ENCODE peak calls at places on chromosomes 7 and 10, in nine cellular contexts. One of them, this sample, is unnamed.

GRCh38 chr7:94375167-94375566 is 19.5 kb upstream of the COL1A2 start:
- DNase-seq in ACHN: no peak
- DNase-seq in choroid plexus epithelial cell: peak
- DNase-seq in colonic mucosa: no peak
- DNase-seq in HTR-8/SVneo: peak
- DNase-seq in hepatic stellate cell: peak
- DNase-seq in upper lobe of left lung: no peak
- DNase-seq in NCI-H2107: no peak
- DNase-seq in GM10248: no peak
- DNase-seq in this sample: peak

GRCh38 chr7:90216080-90216674 is 4.6 kb downstream of the STEAP2 start:
- DNase-seq in hepatic stellate cell: no peak
- DNase-seq in NCI-H2107: no peak
- DNase-seq in choroid plexus epithelial cell: no peak
- DNase-seq in HTR-8/SVneo: no peak
- DNase-seq in upper lobe of left lung: no peak
- DNase-seq in colonic mucosa: no peak
- DNase-seq in GM10248: no peak
- DNase-seq in ACHN: no peak
- DNase-seq in this sample: no peak

GRCh38 chr7:141145630-141145982 is 71.7 kb downstream of the TMEM178B start:
- DNase-seq in colonic mucosa: no peak
- DNase-seq in HTR-8/SVneo: no peak
- DNase-seq in ACHN: no peak
- DNase-seq in hepatic stellate cell: no peak
- DNase-seq in GM10248: no peak
- DNase-seq in NCI-H2107: no peak
- DNase-seq in upper lobe of left lung: no peak
- DNase-seq in choroid plexus epithelial cell: no peak
- DNase-seq in this sample: no peak

GRCh38 chr10:34200355-34200901 is 614.7 kb downstream of the PARD3 start:
- DNase-seq in colonic mucosa: no peak
- DNase-seq in upper lobe of left lung: no peak
- DNase-seq in ACHN: no peak
- DNase-seq in NCI-H2107: no peak
- DNase-seq in GM10248: no peak
- DNase-seq in HTR-8/SVneo: no peak
- DNase-seq in hepatic stellate cell: no peak
- DNase-seq in choroid plexus epithelial cell: no peak
- DNase-seq in this sample: no peak

GRCh38 chr10:126062132-126063032 is 166.0 kb downstream of the FANK1 start:
- DNase-seq in hepatic stellate cell: peak
- DNase-seq in choroid plexus epithelial cell: peak
- DNase-seq in ACHN: peak
- DNase-seq in HTR-8/SVneo: peak
- DNase-seq in NCI-H2107: no peak
- DNase-seq in upper lobe of left lung: peak
- DNase-seq in GM10248: no peak
- DNase-seq in colonic mucosa: peak
- DNase-seq in this sample: peak

GRCh38 chr10:807163-807957 is 117.9 kb upstream of the DIP2C start:
- DNase-seq in hepatic stellate cell: no peak
- DNase-seq in upper lobe of left lung: no peak
- DNase-seq in HTR-8/SVneo: no peak
- DNase-seq in colonic mucosa: no peak
- DNase-seq in choroid plexus epithelial cell: no peak
- DNase-seq in NCI-H2107: no peak
- DNase-seq in GM10248: no peak
- DNase-seq in ACHN: no peak
- DNase-seq in this sample: no peak

GRCh38 chr10:50993817-50994251 is 80.5 kb upstream of the PRKG1 start:
- DNase-seq in hepatic stellate cell: peak
- DNase-seq in upper lobe of left lung: peak
- DNase-seq in ACHN: no peak
- DNase-seq in NCI-H2107: no peak
- DNase-seq in choroid plexus epithelial cell: peak
- DNase-seq in colonic mucosa: peak
- DNase-seq in HTR-8/SVneo: no peak
- DNase-seq in GM10248: no peak
- DNase-seq in this sample: peak

GRCh38 chr7:29109815-29110385 is 36.4 kb downstream of the CPVL start:
- DNase-seq in NCI-H2107: no peak
- DNase-seq in hepatic stellate cell: no peak
- DNase-seq in colonic mucosa: no peak
- DNase-seq in GM10248: no peak
- DNase-seq in choroid plexus epithelial cell: no peak
- DNase-seq in HTR-8/SVneo: no peak
- DNase-seq in ACHN: no peak
- DNase-seq in upper lobe of left lung: no peak
- DNase-seq in this sample: no peak

GRCh38 chr7:1811850-1812692 is 142.0 kb downstream of the ELFN1 start:
- DNase-seq in NCI-H2107: peak
- DNase-seq in GM10248: peak
- DNase-seq in ACHN: peak
- DNase-seq in HTR-8/SVneo: peak
- DNase-seq in hepatic stellate cell: no peak
- DNase-seq in colonic mucosa: no peak
- DNase-seq in upper lobe of left lung: no peak
- DNase-seq in choroid plexus epithelial cell: no peak
- DNase-seq in this sample: peak

GRCh38 chr7:15248514-15248913 is 313.3 kb downstream of the AGMO start:
- DNase-seq in colonic mucosa: no peak
- DNase-seq in choroid plexus epithelial cell: no peak
- DNase-seq in ACHN: no peak
- DNase-seq in HTR-8/SVneo: no peak
- DNase-seq in hepatic stellate cell: no peak
- DNase-seq in upper lobe of left lung: no peak
- DNase-seq in NCI-H2107: no peak
- DNase-seq in GM10248: no peak
- DNase-seq in this sample: no peak

GRCh38 chr7:156680281-156680680 is 39.7 kb downstream of the RNF32 start:
- DNase-seq in hepatic stellate cell: no peak
- DNase-seq in HTR-8/SVneo: no peak
- DNase-seq in colonic mucosa: no peak
- DNase-seq in GM10248: no peak
- DNase-seq in choroid plexus epithelial cell: peak
- DNase-seq in upper lobe of left lung: no peak
- DNase-seq in ACHN: no peak
- DNase-seq in NCI-H2107: no peak
- DNase-seq in this sample: no peak

GRCh38 chr7:153188630-153189029 is 429.1 kb downstream of the ACTR3B start:
- DNase-seq in choroid plexus epithelial cell: no peak
- DNase-seq in NCI-H2107: no peak
- DNase-seq in ACHN: no peak
- DNase-seq in colonic mucosa: no peak
- DNase-seq in HTR-8/SVneo: no peak
- DNase-seq in upper lobe of left lung: no peak
- DNase-seq in hepatic stellate cell: no peak
- DNase-seq in GM10248: no peak
- DNase-seq in this sample: no peak

GRCh38 chr7:157058026-157058425 is 47.6 kb upstream of the MNX1 start:
- DNase-seq in hepatic stellate cell: no peak
- DNase-seq in HTR-8/SVneo: no peak
- DNase-seq in NCI-H2107: no peak
- DNase-seq in choroid plexus epithelial cell: no peak
- DNase-seq in upper lobe of left lung: no peak
- DNase-seq in ACHN: no peak
- DNase-seq in colonic mucosa: no peak
- DNase-seq in GM10248: no peak
- DNase-seq in this sample: no peak

GRCh38 chr10:14306201-14306600 is 24.5 kb downstream of the FRMD4A start:
- DNase-seq in upper lobe of left lung: no peak
- DNase-seq in NCI-H2107: no peak
- DNase-seq in hepatic stellate cell: no peak
- DNase-seq in ACHN: no peak
- DNase-seq in choroid plexus epithelial cell: no peak
- DNase-seq in colonic mucosa: no peak
- DNase-seq in GM10248: no peak
- DNase-seq in HTR-8/SVneo: no peak
- DNase-seq in this sample: no peak

GRCh38 chr7:146172112-146172511 is 55.5 kb downstream of the CNTNAP2 start:
- DNase-seq in choroid plexus epithelial cell: peak
- DNase-seq in hepatic stellate cell: no peak
- DNase-seq in ACHN: no peak
- DNase-seq in upper lobe of left lung: no peak
- DNase-seq in colonic mucosa: no peak
- DNase-seq in NCI-H2107: no peak
- DNase-seq in GM10248: no peak
- DNase-seq in HTR-8/SVneo: no peak
- DNase-seq in this sample: no peak

GRCh38 chr10:100654835-100655759 is 90.3 kb upstream of the PAX2 start:
- DNase-seq in upper lobe of left lung: no peak
- DNase-seq in choroid plexus epithelial cell: no peak
- DNase-seq in NCI-H2107: no peak
- DNase-seq in GM10248: no peak
- DNase-seq in HTR-8/SVneo: no peak
- DNase-seq in colonic mucosa: no peak
- DNase-seq in hepatic stellate cell: no peak
- DNase-seq in ACHN: no peak
- DNase-seq in this sample: no peak

GRCh38 chr7:122064971-122065370 is 79.1 kb downstream of the AASS start:
- DNase-seq in choroid plexus epithelial cell: no peak
- DNase-seq in HTR-8/SVneo: no peak
- DNase-seq in colonic mucosa: no peak
- DNase-seq in hepatic stellate cell: peak
- DNase-seq in upper lobe of left lung: no peak
- DNase-seq in GM10248: no peak
- DNase-seq in NCI-H2107: no peak
- DNase-seq in ACHN: no peak
- DNase-seq in this sample: no peak

This sample was measured in AG08396.